ENCODE peak calls at places on chromosomes 13 and 19, in ten cellular contexts. P is body of pancreas; F is uterus; V is esophagus squamous epithelium; N is colonic mucosa; Q is CD4-positive, CD25-positive, alpha-beta regulatory T cell; H is psoas muscle; S is lower lobe of right lung; B is aorta; A is A549. L is an unnamed sample.

GRCh38 chr13:85261757-85262346 is 537.4 kb downstream of the SLITRK6 start:
- DNase-seq in A (no peak), Q (no peak), S (no peak), P (no peak), B (no peak), H (no peak), N (no peak), V (no peak), F (no peak), L (no peak)

GRCh38 chr19:29287061-29287460 is 74.1 kb upstream of the UQCRFS1 start:
- DNase-seq in N (no peak), H (no peak), Q (no peak), A (no peak), B (no peak), F (no peak), V (no peak), P (peak; percentile 61), S (no peak), L (no peak)

GRCh38 chr19:57004418-57004817 is 115.4 kb upstream of the USP29 start:
- DNase-seq in N (no peak), B (no peak), S (no peak), H (no peak), F (no peak), P (no peak), V (no peak), A (no peak), Q (no peak), L (no peak)

GRCh38 chr19:13132471-13133166 is 14.6 kb downstream of the NACC1 start:
- DNase-seq in H (no peak), B (no peak), Q (peak; percentile 45), V (no peak), S (no peak), P (no peak), A (no peak), F (no peak), N (no peak), L (no peak)

GRCh38 chr13:33937373-33938087 is 119.6 kb downstream of the RFC3 start:
- DNase-seq in F (no peak), V (no peak), P (peak; percentile 26), S (no peak), A (no peak), Q (no peak), N (no peak), B (no peak), H (no peak), L (no peak)

GRCh38 chr19:1591421-1592022 is 1.1 kb downstream of the MBD3 start:
- DNase-seq in B (no peak), H (no peak), S (no peak), N (no peak), V (no peak), P (peak; percentile 26), Q (no peak), F (no peak), A (no peak), L (no peak)

GRCh38 chr13:48626726-48627451 is 26.8 kb upstream of the CYSLTR2 start:
- DNase-seq in P (no peak), F (no peak), V (no peak), Q (no peak), H (no peak), N (no peak), S (no peak), B (no peak), A (no peak), L (no peak)

GRCh38 chr13:111184685-111185401 is 69.7 kb downstream of the ARHGEF7 start:
- DNase-seq in N (no peak), Q (peak; percentile 53), H (no peak), B (no peak), S (no peak), V (no peak), A (no peak), F (no peak), P (no peak), L (no peak)

GRCh38 chr19:38975214-38975860 is at the start of gene FBXO17:
- DNase-seq in H (peak; percentile 65), N (peak; percentile 29), B (peak; percentile 85), S (peak; percentile 52), A (peak; percentile 84), V (no peak), F (peak; percentile 75), Q (no peak), P (peak; percentile 69), L (peak; percentile 61)

GRCh38 chr19:45467115-45467455 is 711 bp upstream of the FOSB start:
- DNase-seq in N (no peak), B (no peak), P (no peak), S (no peak), F (no peak), V (no peak), H (no peak), Q (no peak), A (no peak), L (no peak)

GRCh38 chr13:52862358-52863206 is 14.1 kb upstream of the PCDH8 start:
- DNase-seq in F (no peak), N (peak; percentile 40), B (no peak), S (no peak), P (peak; percentile 66), Q (no peak), A (peak; percentile 23), H (no peak), V (no peak), L (no peak)

GRCh38 chr19:18848860-18849661 is 17.3 kb downstream of the UPF1 start:
- DNase-seq in N (peak; percentile 46), A (no peak), B (peak; percentile 88), S (peak; percentile 81), V (no peak), Q (no peak), P (no peak), F (peak; percentile 69), H (peak; percentile 84), L (peak; percentile 73)

DNA sequence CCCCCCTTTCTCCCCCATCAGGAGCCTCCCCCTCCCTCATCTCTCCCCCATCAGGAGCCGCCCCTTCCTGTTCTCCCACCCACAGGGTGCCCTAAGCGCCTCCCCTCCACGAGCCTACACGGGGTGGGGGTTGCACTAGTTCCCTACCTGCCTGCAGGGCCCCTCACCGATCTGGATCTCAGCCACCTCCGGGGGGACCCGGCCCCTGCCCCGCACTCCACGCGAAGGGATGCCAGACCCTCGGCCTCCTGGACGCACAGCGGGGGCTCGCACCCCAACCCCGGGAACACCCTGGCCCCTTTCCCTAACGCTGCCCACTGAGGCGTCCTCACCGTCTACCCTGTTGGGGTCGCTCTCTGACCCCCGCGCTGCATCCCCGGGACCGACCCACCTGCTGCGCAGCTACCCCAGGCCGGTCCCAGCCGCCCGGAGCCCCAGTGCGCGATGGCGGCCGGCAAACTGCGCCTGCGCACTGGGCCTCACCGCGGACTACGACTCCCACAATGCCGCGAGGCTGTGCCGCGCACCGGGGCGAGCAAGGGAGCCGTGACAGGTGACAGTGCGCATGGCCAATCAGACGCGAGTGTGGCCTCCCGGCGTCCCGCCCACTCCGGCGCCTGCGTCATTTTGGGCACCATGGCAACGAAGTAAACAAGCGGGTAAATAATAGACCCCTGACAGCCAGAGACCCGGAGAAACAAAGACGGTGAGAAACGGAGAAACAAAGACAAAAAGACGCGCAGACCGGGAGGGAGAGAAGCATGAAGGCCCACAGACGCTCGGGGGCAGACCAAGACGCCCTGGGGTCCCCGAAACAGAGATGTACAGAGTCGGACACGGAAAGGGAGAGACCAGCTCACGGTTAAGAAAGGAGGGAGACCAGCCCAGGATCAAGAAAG is at the start of gene ZSCAN18:
- DNase-seq in H (peak; percentile 98), V (peak; percentile 69), N (peak; percentile 95), S (peak; percentile 96), F (peak; percentile 99), B (peak; percentile 100), P (peak; percentile 98), A (peak; percentile 61), Q (peak; percentile 97), L (peak; percentile 98)
- H3K9me3 ChIP-seq in H (peaks cover 49% of the 10 kb centered on the region), V (peaks cover 65% of the 10 kb centered on the region), N (no peaks in the 10 kb centered on the region), S (peaks cover 35% of the 10 kb centered on the region), F (no peaks in the 10 kb centered on the region), B (no peaks in the 10 kb centered on the region), P (no peaks in the 10 kb centered on the region), A (peaks cover 79% of the 10 kb centered on the region), Q (peaks cover 69% of the 10 kb centered on the region), L (peaks cover 22% of the 10 kb centered on the region)

DNA sequence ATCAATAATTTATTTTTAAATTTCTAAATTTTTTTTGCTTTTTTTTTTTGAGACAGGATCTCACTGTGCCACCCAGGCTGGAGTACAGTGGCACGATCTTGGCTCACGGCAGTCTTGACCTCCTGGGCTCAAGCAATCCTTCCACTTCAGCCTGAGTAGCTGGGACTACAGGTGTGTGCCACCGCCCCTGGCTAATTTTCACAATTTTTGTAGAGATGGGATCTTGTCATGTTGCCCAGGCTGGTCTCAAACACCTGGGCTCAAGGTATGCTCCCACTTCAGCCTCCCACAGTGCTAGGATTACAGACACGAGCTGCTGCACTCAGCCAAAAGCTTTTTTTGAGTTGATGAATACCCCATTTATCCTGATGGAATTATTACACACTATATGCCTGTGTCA is 50.8 kb downstream of the DPY19L3 start:
- DNase-seq in Q (no peak), S (no peak), P (no peak), A (no peak), F (no peak), V (no peak), B (no peak), H (no peak), N (no peak), L (no peak)
- H3K27ac ChIP-seq in Q (no peak overlapping the region), S (no peak overlapping the region), P (no peak overlapping the region), A (no peak overlapping the region), F (no peak overlapping the region), V (no peak overlapping the region), B (no peak overlapping the region), H (no peak overlapping the region), N (no peak overlapping the region), L (no peak overlapping the region)

DNA sequence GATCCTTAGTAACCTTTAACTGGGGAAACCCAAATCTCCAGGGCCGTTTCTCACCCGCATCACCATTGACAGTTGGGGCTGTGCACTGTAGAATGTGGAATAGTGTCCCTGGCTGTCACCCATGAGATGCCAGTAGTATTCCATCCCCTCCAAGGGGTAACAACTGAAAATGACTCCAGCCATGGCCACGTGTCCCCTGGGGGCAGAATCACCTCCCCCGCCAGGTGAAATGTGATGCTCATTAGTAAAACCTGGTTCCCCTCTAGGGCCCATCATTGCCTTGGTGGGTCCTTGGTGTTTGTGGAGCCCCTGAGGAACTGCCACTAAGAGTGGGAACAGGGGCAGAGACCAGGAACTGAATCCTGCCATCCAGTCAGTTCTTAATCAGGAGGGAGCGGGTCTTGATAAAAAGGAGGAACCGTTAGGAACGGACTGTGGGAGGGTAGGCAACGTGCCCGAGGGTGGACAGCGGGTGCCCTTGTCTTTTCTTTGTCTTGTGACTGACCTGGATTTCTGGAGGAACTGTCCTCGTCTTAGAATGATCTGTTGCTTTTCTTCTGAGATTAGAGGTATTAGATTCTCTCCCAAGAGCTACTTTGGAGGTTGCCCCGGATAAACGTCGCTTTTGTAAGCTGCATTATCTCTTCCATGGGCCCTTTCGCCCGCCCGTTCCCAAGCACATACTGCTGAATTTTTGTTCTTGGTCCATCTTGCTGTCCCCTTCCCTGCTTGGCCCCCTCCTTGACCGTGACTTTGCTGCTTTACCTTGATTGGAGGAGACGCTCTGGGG is 3.5 kb downstream of the MYO9B start:
- DNase-seq in V (no peak), N (no peak), S (no peak), F (no peak), B (no peak), Q (no peak), H (no peak), P (no peak), A (no peak), L (no peak)
- H3K4me1 ChIP-seq in V (peaks cover 25% of the 10 kb centered on the region), N (peaks cover 6% of the 10 kb centered on the region), S (peaks cover 64% of the 10 kb centered on the region), F (peaks cover 22% of the 10 kb centered on the region), B (peaks cover 4% of the 10 kb centered on the region), Q (peaks cover 53% of the 10 kb centered on the region), H (peaks cover 23% of the 10 kb centered on the region), P (peaks cover 40% of the 10 kb centered on the region), A (peaks cover 34% of the 10 kb centered on the region), L (peaks cover 54% of the 10 kb centered on the region)

DNA sequence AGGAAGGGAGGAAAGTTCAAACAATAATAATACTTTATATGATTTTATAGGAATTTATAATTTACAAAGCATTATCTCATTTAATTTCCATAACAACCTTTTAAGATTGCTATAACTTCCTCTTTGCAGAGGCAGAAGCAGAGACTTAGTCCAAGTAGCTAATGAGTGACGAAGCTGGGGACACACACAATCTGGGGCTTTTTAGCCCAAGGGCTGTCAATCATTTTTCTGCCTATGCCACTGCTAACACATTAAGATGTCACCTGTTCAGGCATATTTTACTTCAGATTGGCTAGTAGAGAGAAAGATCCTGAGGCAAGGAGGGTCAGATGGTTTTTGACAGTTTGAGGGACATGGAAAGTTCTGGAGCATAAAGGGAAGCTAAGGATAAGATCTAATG is 12.6 kb downstream of the SCEL start:
- DNase-seq in F (no peak), N (no peak), P (no peak), A (no peak), V (no peak), H (no peak), B (no peak), Q (no peak), S (no peak), L (no peak)
- H3K9me3 ChIP-seq in F (no peaks in the 10 kb centered on the region), N (no peaks in the 10 kb centered on the region), P (no peaks in the 10 kb centered on the region), A (no peaks in the 10 kb centered on the region), V (no peaks in the 10 kb centered on the region), H (no peaks in the 10 kb centered on the region), B (no peaks in the 10 kb centered on the region), Q (no peaks in the 10 kb centered on the region), S (no peaks in the 10 kb centered on the region), L (no peaks in the 10 kb centered on the region)

L was measured in heart right ventricle.